ENCODE peak calls at places on chromosome 1, in six cellular contexts. G, Z, I, P, M and T are unnamed samples.

GRCh38 chr1:203584040-203584439 is 42.6 kb upstream of the ATP2B4 start:
- DNase-seq in G (no peak), Z (no peak), I (no peak), P (peak), M (no peak), T (no peak)

GRCh38 chr1:205749826-205750682 is at the start of gene NUCKS1:
- DNase-seq in G (peak), Z (peak), I (peak), P (peak), M (peak), T (peak)

GRCh38 chr1:150973826-150974579 is 632 bp downstream of the CERS2 start:
- DNase-seq in G (peak), Z (no peak), I (peak), P (peak), M (peak), T (peak)

GRCh38 chr1:77652179-77652745 is 30.2 kb downstream of the ZZZ3 start:
- DNase-seq in G (no peak), Z (no peak), I (no peak), P (peak), M (no peak), T (no peak)

GRCh38 chr1:175208773-175209492 is 16.4 kb upstream of the KIAA0040 start:
- DNase-seq in G (no peak), Z (no peak), I (no peak), P (no peak), M (no peak), T (no peak)

GRCh38 chr1:40132383-40133121 is 28.6 kb upstream of the RLF start:
- DNase-seq in G (no peak), Z (no peak), I (no peak), P (peak), M (no peak), T (no peak)

GRCh38 chr1:203229471-203230178 is at the start of gene CHIT1:
- DNase-seq in G (no peak), Z (no peak), I (no peak), P (no peak), M (no peak), T (no peak)

GRCh38 chr1:238223067-238223640 is 332.4 kb upstream of the ZP4 start:
- DNase-seq in G (no peak), Z (no peak), I (no peak), P (no peak), M (no peak), T (no peak)

GRCh38 chr1:8120693-8121260 is 94.7 kb upstream of the ERRFI1 start:
- DNase-seq in G (peak), Z (no peak), I (no peak), P (no peak), M (no peak), T (peak)